ENCODE peak calls at places on chromosome 11, in four cellular contexts. N is transverse colon; F is effector memory CD4-positive, alpha-beta T cell; V is SJCRH30. O is an unnamed sample. For H3K9me3 and H3K4me1, the result is how much of the 10 kb centered on the place peaks cover.

GRCh38 chr11:91220476-91221202 is 997.8 kb upstream of the CHORDC1 start:
- DNase-seq in N (no peak), F (no peak), V (no peak), O (no peak)

GRCh38 chr11:102293873-102294601 is 23.2 kb upstream of the BIRC3 start:
- DNase-seq in N (no peak), F (no peak), V (no peak), O (no peak)

GRCh38 chr11:116124916-116125714 is 620.9 kb upstream of the CADM1 start:
- DNase-seq in N (no peak), F (no peak), V (no peak), O (no peak)

GRCh38 chr11:124882339-124883071 is 15.2 kb downstream of the ROBO4 start:
- DNase-seq in N (no peak), F (no peak), V (no peak), O (no peak)

GRCh38 chr11:126853732-126854131 is 146.8 kb downstream of the KIRREL3 start:
- DNase-seq in N (no peak), F (no peak), V (no peak), O (no peak)

GRCh38 chr11:122634507-122634906 is 21.0 kb upstream of the UBASH3B start:
- DNase-seq in N (peak), F (no peak), V (peak), O (no peak)

GRCh38 chr11:7579226-7579825 is 65.5 kb downstream of the PPFIBP2 start:
- DNase-seq in N (no peak), F (no peak), V (no peak), O (no peak)

GRCh38 chr11:93198221-93198650 is 445 bp upstream of the SLC36A4 start:
- DNase-seq in N (no peak), F (no peak), V (no peak), O (no peak)

GRCh38 chr11:104661481-104661880 is 236.8 kb downstream of the CASP12 start:
- DNase-seq in N (no peak), F (no peak), V (no peak), O (no peak)

GRCh38 chr11:21485011-21485410 is 707.9 kb upstream of the ANO5 start:
- DNase-seq in N (no peak), F (no peak), V (peak), O (no peak)

GRCh38 chr11:64711138-64711943 is 11.7 kb downstream of the NRXN2 start:
- DNase-seq in N (no peak), F (no peak), V (no peak), O (no peak)

GRCh38 chr11:73197348-73197747 is 20.7 kb upstream of the P2RY2 start:
- DNase-seq in N (peak), F (no peak), V (no peak), O (no peak)

GRCh38 chr11:23112987-23113886 is 253.0 kb upstream of the CCDC179 start:
- DNase-seq in N (peak), F (no peak), V (peak), O (no peak)

GRCh38 chr11:86476109-86476861 is 101.6 kb downstream of the CCDC81 start:
- DNase-seq in N (peak), F (no peak), V (no peak), O (no peak)

GRCh38 chr11:45089845-45090499 is 56.5 kb upstream of the PRDM11 start:
- DNase-seq in N (no peak), F (no peak), V (no peak), O (no peak)

GRCh38 chr11:19628018-19628417 is 84.6 kb upstream of the NAV2 start:
- DNase-seq in N (peak), F (no peak), V (no peak), O (no peak)

GRCh38 chr11:118281284-118281683 is 17.2 kb upstream of the MPZL2 start:
- DNase-seq in N (no peak), F (no peak), V (no peak), O (no peak)

GRCh38 chr11:33329705-33330329 is 72.6 kb downstream of the HIPK3 start:
- DNase-seq in N (peak), F (peak), V (peak), O (peak)

GRCh38 chr11:84564180-84564866 is 1062.8 kb downstream of the DLG2 start:
- DNase-seq in N (peak), F (no peak), V (peak), O (no peak)

GRCh38 chr11:614583-615452 is 932 bp downstream of the IRF7 start:
- DNase-seq in N (peak), F (no peak), V (no peak), O (no peak)

GRCh38 chr11:28343304-28344233 is 235.4 kb downstream of the METTL15 start:
- DNase-seq in N (no peak), F (no peak), V (no peak), O (no peak)

GRCh38 chr11:88188251-88189030 is 13.2 kb upstream of the RAB38 start:
- DNase-seq in N (no peak), F (no peak), V (no peak), O (no peak)

DNA sequence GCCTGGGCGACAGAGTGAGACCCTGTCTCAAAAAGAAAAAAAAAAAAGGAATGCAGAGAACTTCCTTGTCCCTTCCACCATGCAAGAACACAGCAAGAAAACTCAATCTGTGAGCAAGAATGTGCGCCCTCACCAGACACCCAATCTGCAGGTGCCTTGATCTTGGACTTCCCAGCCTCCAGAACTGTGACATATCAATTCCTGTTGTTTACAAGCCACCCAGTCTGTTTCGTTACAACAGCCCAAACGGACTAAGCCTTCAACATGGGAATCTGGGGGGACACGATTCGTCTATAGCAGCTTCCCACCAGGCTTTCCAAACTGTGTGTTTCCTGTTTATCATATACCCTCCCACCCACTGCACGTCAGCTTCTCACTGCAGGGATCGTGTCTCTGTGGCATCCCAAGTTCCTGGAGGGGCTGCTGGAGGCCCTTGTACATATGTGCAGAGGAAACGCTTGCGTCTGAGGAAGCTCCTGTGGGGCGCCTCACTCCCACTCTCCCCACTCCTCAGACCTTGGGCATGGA is 11.0 kb upstream of the PSMC3 start:
- DNase-seq in N (no peak), F (no peak), V (no peak), O (no peak)
- H3K9me3 ChIP-seq in N (under half), F (under half), V (under half), O (under half)

GRCh38 chr11:111417011-111417765 is 38.1 kb upstream of the POU2AF1 start:
- DNase-seq in N (no peak), F (no peak), V (no peak), O (no peak)

GRCh38 chr11:111419181-111419580 is 40.1 kb upstream of the POU2AF1 start:
- DNase-seq in N (no peak), F (no peak), V (no peak), O (no peak)

GRCh38 chr11:111418436-111418787 is 39.3 kb upstream of the POU2AF1 start:
- DNase-seq in N (no peak), F (no peak), V (no peak), O (no peak)

GRCh38 chr11:111416231-111416960 is 37.3 kb upstream of the POU2AF1 start:
- DNase-seq in N (no peak), F (no peak), V (no peak), O (no peak)

GRCh38 chr11:111417766-111418435 is 38.8 kb upstream of the POU2AF1 start:
- DNase-seq in N (peak), F (no peak), V (peak), O (no peak)
- H3K4me1 ChIP-seq in N (under half), F (under half), V (under half), O (under half)

GRCh38 chr11:72102631-72102945 is 509 bp downstream of the LAMTOR1 start:
- DNase-seq in N (no peak), F (no peak), V (no peak), O (no peak)

GRCh38 chr11:72102162-72102561 is 935 bp downstream of the LAMTOR1 start:
- DNase-seq in N (no peak), F (no peak), V (no peak), O (no peak)

GRCh38 chr11:72100462-72100861 is 2.6 kb downstream of the LAMTOR1 start:
- DNase-seq in N (no peak), F (no peak), V (no peak), O (no peak)

GRCh38 chr11:72098741-72099140 is 4.4 kb downstream of the LAMTOR1 start:
- DNase-seq in N (no peak), F (no peak), V (no peak), O (no peak)

DNA sequence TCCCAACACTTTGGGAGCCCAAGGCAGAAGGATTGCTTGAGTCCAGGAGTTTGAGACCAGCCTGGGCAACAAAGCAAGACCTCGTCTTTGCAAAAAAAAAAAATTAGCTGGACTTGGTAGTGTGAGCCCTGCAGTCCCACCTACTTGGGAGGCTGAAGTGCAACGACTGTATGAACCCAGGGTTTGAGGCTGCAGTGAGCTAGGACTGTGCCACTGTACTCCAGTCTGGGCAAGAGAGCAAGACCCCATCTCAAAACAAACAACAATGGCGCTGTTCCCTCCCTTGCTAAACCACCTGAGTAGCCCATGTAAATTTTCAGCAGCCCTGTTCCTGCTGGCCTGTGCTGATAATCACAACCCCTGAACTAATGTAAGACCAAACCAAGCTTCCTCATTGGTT is 3.1 kb downstream of the LAMTOR1 start:
- DNase-seq in N (no peak), F (no peak), V (no peak), O (no peak)
- H3K4me3 ChIP-seq in N (no peak), F (no peak), V (no peak), O (no peak)

GRCh38 chr11:99422581-99423434 is 402.1 kb downstream of the CNTN5 start:
- DNase-seq in N (no peak), F (no peak), V (no peak), O (no peak)

GRCh38 chr11:99419991-99420390 is 399.2 kb downstream of the CNTN5 start:
- DNase-seq in N (no peak), F (no peak), V (no peak), O (no peak)

GRCh38 chr11:99423435-99423983 is 402.8 kb downstream of the CNTN5 start:
- DNase-seq in N (no peak), F (no peak), V (no peak), O (no peak)

GRCh38 chr11:99424313-99425084 is 403.8 kb downstream of the CNTN5 start:
- DNase-seq in N (no peak), F (no peak), V (no peak), O (no peak)

DNA sequence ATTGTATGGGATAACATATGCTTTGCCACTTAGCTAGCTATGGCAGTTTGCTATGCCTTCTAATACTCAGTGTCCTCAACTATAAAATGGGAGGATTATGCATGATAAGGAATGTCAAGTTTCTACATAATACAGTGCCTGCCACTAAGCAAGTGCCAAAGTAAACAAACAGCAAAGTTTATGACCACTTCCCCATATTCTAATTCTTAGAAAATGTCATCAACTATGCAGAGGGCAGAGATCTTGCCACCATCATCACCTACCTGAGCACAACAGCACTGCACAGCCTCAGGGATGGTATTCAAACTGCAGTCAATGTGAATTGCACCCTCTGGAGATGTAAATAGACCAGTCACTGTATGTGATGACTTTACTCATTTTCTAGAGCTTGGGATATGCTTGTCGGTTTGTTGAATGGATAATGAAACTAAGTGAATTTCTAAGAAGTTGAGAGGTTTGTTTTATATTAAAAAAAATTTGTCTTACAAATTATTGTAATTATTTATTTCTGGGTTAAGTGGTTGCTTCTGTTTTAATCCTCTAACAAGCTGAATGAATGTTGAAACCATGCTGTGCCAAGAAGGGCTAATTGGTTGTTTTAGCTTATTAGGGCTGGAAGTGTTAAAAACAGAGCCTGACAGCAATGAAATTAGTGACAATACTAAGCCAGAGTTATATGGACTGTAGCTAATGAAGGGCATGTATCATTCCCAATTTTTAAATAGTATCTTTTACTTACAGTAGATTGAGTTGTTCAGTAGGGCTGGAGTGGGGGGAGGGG is 398.4 kb downstream of the CNTN5 start:
- DNase-seq in N (no peak), F (no peak), V (no peak), O (no peak)
- H3K9me3 ChIP-seq in N (under half), F (under half), V (under half), O (under half)

GRCh38 chr11:120462825-120463224 is 48.7 kb upstream of the GRIK4 start:
- DNase-seq in N (no peak), F (no peak), V (no peak), O (no peak)
- H3K4me1 ChIP-seq in N (under half), F (under half), V (under half), O (under half)

GRCh38 chr11:67301951-67302516 is 1.3 kb upstream of the SSH3 start:
- DNase-seq in N (peak), F (no peak), V (peak), O (peak)
- H3K4me3 ChIP-seq in N (no peak), F (no peak), V (no peak), O (no peak)

GRCh38 chr11:48263416-48263911 is at the start of gene OR4X1:
- DNase-seq in N (no peak), F (no peak), V (no peak), O (no peak)
- H3K9me3 ChIP-seq in N (under half), F (under half), V (under half), O (under half)

GRCh38 chr11:46665356-46665755 is 35.1 kb downstream of the ARHGAP1 start:
- DNase-seq in N (no peak), F (no peak), V (no peak), O (no peak)

GRCh38 chr11:46659908-46660307 is 40.5 kb downstream of the ARHGAP1 start:
- DNase-seq in N (no peak), F (no peak), V (no peak), O (no peak)

GRCh38 chr11:46663277-46663940 is 37.0 kb downstream of the ARHGAP1 start:
- DNase-seq in N (no peak), F (no peak), V (no peak), O (no peak)

GRCh38 chr11:46664612-46665011 is 35.8 kb downstream of the ARHGAP1 start:
- DNase-seq in N (no peak), F (no peak), V (no peak), O (no peak)

DNA sequence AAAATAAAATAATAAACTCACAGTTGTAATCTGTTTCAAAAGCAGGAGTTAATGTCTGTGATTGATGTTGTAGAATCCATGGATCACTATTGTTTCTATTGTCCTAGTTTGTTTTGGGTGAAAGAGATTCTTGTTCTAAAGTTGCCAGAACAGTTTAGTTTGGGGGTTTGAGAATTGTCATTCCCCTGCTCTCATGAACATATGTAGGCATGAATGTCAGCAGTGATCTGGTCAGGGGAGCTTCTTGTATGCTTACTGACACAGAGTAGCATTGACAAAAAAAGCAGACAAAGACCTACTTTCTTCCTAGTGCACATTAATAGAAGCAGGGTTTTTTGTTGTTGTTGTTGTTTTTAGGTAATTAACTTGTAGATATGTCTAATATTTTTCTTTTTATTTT is 38.6 kb downstream of the ARHGAP1 start:
- DNase-seq in N (no peak), F (no peak), V (no peak), O (no peak)
- H3K4me1 ChIP-seq in N (under half), F (under half), V (under half), O (under half)

DNA sequence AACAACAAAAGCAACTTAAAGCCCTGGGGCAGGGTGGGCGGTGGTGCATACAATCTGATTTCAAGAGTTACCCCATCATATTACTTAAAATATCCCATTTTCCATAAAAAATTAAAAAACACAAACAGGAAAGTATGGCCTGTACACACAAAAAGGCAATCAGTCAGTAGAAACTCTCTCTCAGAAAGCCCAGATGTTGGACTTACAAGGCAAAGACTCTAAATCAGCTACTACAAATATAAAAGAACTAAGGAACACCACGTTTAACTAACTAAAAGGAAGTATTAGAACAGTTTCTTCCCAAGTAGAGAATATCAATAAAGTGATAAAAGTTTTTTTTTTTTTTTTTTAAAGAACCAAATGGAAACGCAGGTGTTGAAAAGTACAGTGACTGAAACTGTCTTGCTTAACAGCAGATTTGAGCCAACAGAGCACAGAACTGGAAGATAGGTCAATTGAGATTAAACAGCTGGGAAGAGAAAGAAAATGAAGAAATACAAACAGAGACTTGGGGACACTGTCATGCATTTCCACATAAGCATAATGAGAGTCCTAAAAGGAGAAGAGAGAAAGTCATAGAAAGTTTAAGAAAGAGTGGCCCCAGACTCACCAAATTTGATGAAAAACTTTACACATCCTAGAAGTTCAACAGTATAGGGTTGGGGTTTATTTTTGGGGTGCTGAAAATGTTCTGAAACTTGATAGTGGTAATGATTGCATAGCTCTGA is 8.6 kb downstream of the SC5D start:
- DNase-seq in N (no peak), F (no peak), V (no peak), O (no peak)
- H3K4me3 ChIP-seq in N (no peak), F (no peak), V (no peak), O (no peak)

O was measured in CD8-positive, alpha-beta T cell.